ENCODE peak calls at places on chromosomes 7 and 10, in eight cellular contexts. Q is neural progenitor cell, E is hepatocyte, K is body of pancreas, Z is cardiac muscle cell, W is Panc1, X is thoracic aorta, B is prostate gland. S is an unnamed sample. For H3K9me3, the result is how much of the 10 kb centered on the place peaks cover.

GRCh38 chr7:36692444-36692843 is 31.9 kb downstream of the AOAH start:
- DNase-seq in K (no peak), Q (no peak), Z (no peak), W (no peak), B (no peak), X (no peak), E (no peak), S (no peak)

GRCh38 chr7:32941996-32942782 is 15.1 kb upstream of the FKBP9 start:
- DNase-seq in B (peak), E (peak), Q (peak), K (peak), Z (peak), W (no peak), X (peak), S (peak)

GRCh38 chr10:34814228-34815173 is 595 bp downstream of the PARD3 start:
- DNase-seq in Z (peak), X (no peak), Q (peak), K (peak), B (peak), W (no peak), E (peak), S (peak)

GRCh38 chr7:44259547-44260457 is 59.0 kb downstream of the YKT6 start:
- DNase-seq in W (no peak), B (peak), E (peak), Q (no peak), K (peak), X (peak), Z (no peak), S (no peak)

GRCh38 chr10:48800283-48800675 is 115.6 kb downstream of the WDFY4 start:
- DNase-seq in Q (no peak), Z (no peak), B (no peak), E (no peak), K (no peak), X (no peak), W (no peak), S (no peak)

GRCh38 chr7:101207459-101207858 is 6.6 kb upstream of the MOGAT3 start:
- DNase-seq in Q (no peak), W (no peak), Z (no peak), X (no peak), B (no peak), K (no peak), E (no peak), S (no peak)

GRCh38 chr7:537911-538634 is 18.4 kb upstream of the PDGFA start:
- DNase-seq in Z (peak), K (peak), B (no peak), W (peak), Q (no peak), X (no peak), E (peak), S (no peak)

GRCh38 chr7:112428715-112429114 is 21.5 kb upstream of the IFRD1 start:
- DNase-seq in Q (no peak), B (no peak), X (no peak), Z (no peak), K (no peak), W (no peak), E (no peak), S (no peak)

GRCh38 chr7:132592238-132592946 is 16.1 kb upstream of the PLXNA4 start:
- DNase-seq in Q (no peak), X (no peak), Z (no peak), K (no peak), E (no peak), B (no peak), W (no peak), S (no peak)

GRCh38 chr7:43385856-43386255 is 197.1 kb upstream of the STK17A start:
- DNase-seq in B (no peak), K (no peak), E (no peak), W (no peak), Q (no peak), X (no peak), Z (no peak), S (no peak)

GRCh38 chr7:128094686-128095085 is 63.4 kb upstream of the LRRC4 start:
- DNase-seq in Z (no peak), E (no peak), K (no peak), B (no peak), Q (no peak), W (no peak), X (no peak), S (no peak)

GRCh38 chr7:31492086-31492485 is 21.8 kb upstream of the ITPRID1 start:
- DNase-seq in X (no peak), Z (no peak), K (no peak), B (no peak), W (no peak), Q (no peak), E (no peak), S (no peak)

GRCh38 chr10:102621418-102622325 is 22.6 kb upstream of the TRIM8 start:
- DNase-seq in Z (no peak), X (no peak), B (peak), Q (no peak), W (no peak), K (no peak), E (peak), S (no peak)

GRCh38 chr10:102121739-102122372 is 1.7 kb upstream of the LDB1 start:
- DNase-seq in K (no peak), E (peak), Z (peak), Q (peak), X (no peak), B (no peak), W (no peak), S (no peak)

GRCh38 chr10:34078798-34079470 is 736.2 kb downstream of the PARD3 start:
- DNase-seq in E (no peak), Z (no peak), W (no peak), Q (no peak), X (peak), K (peak), B (no peak), S (no peak)

GRCh38 chr7:131786204-131786603 is 229.8 kb upstream of the PODXL start:
- DNase-seq in Q (no peak), Z (no peak), E (no peak), K (no peak), W (no peak), X (no peak), B (no peak), S (no peak)

GRCh38 chr7:108618056-108618455 is 48.4 kb downstream of the DNAJB9 start:
- DNase-seq in B (no peak), Z (no peak), X (no peak), K (no peak), Q (no peak), E (no peak), W (no peak), S (no peak)

GRCh38 chr7:152699101-152699500 is 23.2 kb upstream of the XRCC2 start:
- DNase-seq in X (no peak), E (no peak), K (no peak), Q (no peak), Z (no peak), W (no peak), B (no peak), S (no peak)

GRCh38 chr7:44100458-44101303 is 3.5 kb upstream of the AEBP1 start:
- DNase-seq in X (no peak), B (no peak), W (no peak), Z (no peak), Q (no peak), K (no peak), E (peak), S (no peak)

GRCh38 chr10:84204122-84204521 is 9.8 kb downstream of the CDHR1 start:
- DNase-seq in Q (peak), Z (no peak), E (no peak), X (no peak), W (no peak), K (no peak), B (no peak), S (no peak)

GRCh38 chr7:149868638-149869290 is 5.0 kb upstream of the ATP6V0E2 start:
- DNase-seq in Z (peak), X (no peak), E (no peak), B (no peak), Q (no peak), K (no peak), W (no peak), S (no peak)

GRCh38 chr7:55534262-55534915 is 37.9 kb downstream of the VOPP1 start:
- DNase-seq in W (no peak), K (no peak), X (no peak), E (no peak), Z (no peak), Q (no peak), B (no peak), S (no peak)

GRCh38 chr10:14325325-14325955 is 5.3 kb downstream of the FRMD4A start:
- DNase-seq in B (peak), Q (peak), K (peak), E (peak), X (peak), Z (peak), W (peak), S (peak)

GRCh38 chr7:104793066-104793465 is 220.9 kb upstream of the KMT2E start:
- DNase-seq in X (no peak), W (no peak), K (no peak), Q (no peak), Z (no peak), E (no peak), B (no peak), S (no peak)

GRCh38 chr10:103564799-103565365 is 71.4 kb downstream of the NEURL1 start:
- DNase-seq in B (no peak), Z (peak), K (peak), E (peak), X (no peak), Q (peak), W (no peak), S (no peak)

GRCh38 chr10:8216893-8217292 is 162.4 kb downstream of the GATA3 start:
- DNase-seq in K (no peak), E (no peak), X (no peak), W (no peak), Q (no peak), Z (no peak), B (no peak), S (no peak)

GRCh38 chr7:155292680-155293226 is 4.9 kb upstream of the INSIG1 start:
- DNase-seq in X (no peak), K (no peak), W (no peak), Z (no peak), E (no peak), B (no peak), Q (no peak), S (peak)

GRCh38 chr7:142945001-142945400 is 5.7 kb downstream of the LLCFC1 start:
- DNase-seq in K (no peak), W (no peak), Z (no peak), B (no peak), Q (no peak), X (no peak), E (no peak), S (no peak)

GRCh38 chr7:142940968-142941535 is 1.8 kb downstream of the LLCFC1 start:
- DNase-seq in Q (no peak), Z (no peak), E (no peak), X (no peak), B (no peak), W (no peak), K (no peak), S (no peak)

GRCh38 chr7:142941541-142941940 is 2.3 kb downstream of the LLCFC1 start:
- DNase-seq in Z (no peak), X (no peak), W (no peak), B (no peak), E (no peak), K (no peak), Q (no peak), S (no peak)

GRCh38 chr7:142942746-142943145 is 3.5 kb downstream of the LLCFC1 start:
- DNase-seq in X (no peak), W (no peak), K (no peak), B (no peak), E (no peak), Z (no peak), Q (no peak), S (no peak)

DNA sequence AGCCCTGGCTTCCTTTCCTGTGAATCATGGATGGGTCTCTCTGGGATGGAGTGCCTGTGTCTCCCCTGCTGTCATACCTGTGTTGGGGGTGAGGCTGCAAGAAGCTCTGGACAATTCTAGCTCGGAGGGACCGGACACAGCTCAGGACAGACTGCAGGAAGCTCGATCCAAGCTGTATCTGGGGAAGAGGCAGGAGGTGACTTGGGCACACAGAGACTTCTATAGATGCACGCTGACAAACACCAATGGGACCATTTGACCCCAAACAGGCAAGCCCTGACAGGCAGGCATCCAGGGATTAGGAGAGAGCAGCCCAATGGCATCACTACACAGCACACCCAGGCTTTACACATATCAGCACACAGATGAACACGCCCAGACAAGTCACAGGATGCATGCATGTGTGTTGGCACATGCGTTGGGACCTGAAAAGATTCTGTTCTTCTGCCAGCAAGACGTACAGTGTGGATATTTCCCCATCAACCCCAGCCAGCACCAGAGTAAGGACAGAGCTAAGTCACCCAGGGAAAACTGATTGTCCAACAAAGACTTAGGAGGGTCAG is 4.5 kb downstream of the LLCFC1 start:
- DNase-seq in X (no peak), Q (no peak), K (no peak), W (no peak), Z (no peak), B (peak), E (no peak), S (no peak)
- H3K9me3 ChIP-seq in X (under half), Q (under half), K (under half), W (under half), Z (under half), B (under half), E (under half), S (under half)

GRCh38 chr7:63887031-63887430 is 111.6 kb upstream of the ZNF722 start:
- DNase-seq in W (no peak), E (no peak), B (no peak), Z (no peak), X (no peak), K (no peak), Q (no peak), S (no peak)
- H3K9me3 ChIP-seq in W (under half), E (under half), B (under half), Z (under half), X (under half), K (under half), Q (under half), S (under half)

GRCh38 chr10:38054361-38054797 is 39.8 kb upstream of the ZNF37A start:
- DNase-seq in W (no peak), E (peak), B (no peak), Z (no peak), Q (no peak), K (no peak), X (no peak), S (no peak)
- H3K9me3 ChIP-seq in W (under half), E (half or more), B (under half), Z (under half), Q (half or more), K (half or more), X (under half), S (under half)

DNA sequence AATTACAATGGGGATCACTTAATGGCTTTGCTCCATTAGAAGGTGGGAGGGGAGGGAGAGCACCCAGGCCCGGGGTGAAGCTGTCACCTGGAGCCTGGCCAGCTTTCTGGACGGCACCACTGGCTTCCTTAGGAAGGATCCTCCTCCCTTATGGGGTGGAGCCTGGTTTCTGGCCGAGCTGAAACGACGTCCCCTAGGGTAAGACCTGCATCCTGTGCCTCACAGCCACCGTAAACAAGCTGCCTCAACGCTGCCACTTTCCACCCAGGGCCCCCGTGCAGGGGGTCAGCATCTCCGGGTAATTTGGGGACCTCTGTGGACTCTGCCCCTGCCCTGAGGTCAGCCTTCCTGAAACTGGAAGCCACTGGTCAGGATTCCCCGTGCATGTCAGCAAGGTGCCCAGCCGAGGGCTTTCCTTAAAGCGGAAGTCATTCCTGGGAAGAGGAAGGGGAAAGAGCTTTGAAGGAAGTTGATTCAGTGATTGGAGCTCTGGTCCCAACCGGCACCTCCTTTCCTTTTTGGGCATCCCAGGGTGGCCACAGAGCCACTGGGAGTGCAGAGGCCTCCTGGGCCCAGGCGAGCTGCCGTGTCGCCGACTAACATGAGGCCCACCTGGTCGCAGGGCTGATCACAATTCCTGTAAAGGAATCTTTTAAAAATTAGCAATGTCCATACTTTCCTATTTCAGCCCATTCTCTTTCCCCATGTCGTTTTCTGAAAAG is 569.1 kb downstream of the DNAJB6 start:
- DNase-seq in Z (peak), W (no peak), K (no peak), E (no peak), X (no peak), B (no peak), Q (peak), S (no peak)
- H3K9me3 ChIP-seq in Z (under half), W (under half), K (under half), E (under half), X (under half), B (under half), Q (under half), S (under half)

GRCh38 chr7:19561121-19561805 is 147.6 kb downstream of the POLR1F start:
- DNase-seq in E (no peak), Z (no peak), Q (no peak), K (no peak), B (no peak), W (no peak), X (no peak), S (no peak)

GRCh38 chr7:19560111-19560883 is 148.5 kb downstream of the POLR1F start:
- DNase-seq in X (no peak), K (no peak), Z (no peak), W (peak), Q (no peak), E (peak), B (no peak), S (no peak)

GRCh38 chr7:19552576-19552975 is 156.3 kb downstream of the POLR1F start:
- DNase-seq in Z (no peak), X (no peak), Q (no peak), W (no peak), K (no peak), B (no peak), E (no peak), S (no peak)

GRCh38 chr7:19557726-19558470 is 150.9 kb downstream of the POLR1F start:
- DNase-seq in E (no peak), X (no peak), K (no peak), Z (no peak), B (no peak), Q (no peak), W (no peak), S (no peak)

GRCh38 chr7:19558527-19558926 is 150.3 kb downstream of the POLR1F start:
- DNase-seq in K (no peak), W (no peak), Q (no peak), X (no peak), Z (no peak), E (no peak), B (no peak), S (no peak)
- H3K9me3 ChIP-seq in K (under half), W (under half), Q (under half), X (under half), Z (under half), E (under half), B (under half), S (under half)

DNA sequence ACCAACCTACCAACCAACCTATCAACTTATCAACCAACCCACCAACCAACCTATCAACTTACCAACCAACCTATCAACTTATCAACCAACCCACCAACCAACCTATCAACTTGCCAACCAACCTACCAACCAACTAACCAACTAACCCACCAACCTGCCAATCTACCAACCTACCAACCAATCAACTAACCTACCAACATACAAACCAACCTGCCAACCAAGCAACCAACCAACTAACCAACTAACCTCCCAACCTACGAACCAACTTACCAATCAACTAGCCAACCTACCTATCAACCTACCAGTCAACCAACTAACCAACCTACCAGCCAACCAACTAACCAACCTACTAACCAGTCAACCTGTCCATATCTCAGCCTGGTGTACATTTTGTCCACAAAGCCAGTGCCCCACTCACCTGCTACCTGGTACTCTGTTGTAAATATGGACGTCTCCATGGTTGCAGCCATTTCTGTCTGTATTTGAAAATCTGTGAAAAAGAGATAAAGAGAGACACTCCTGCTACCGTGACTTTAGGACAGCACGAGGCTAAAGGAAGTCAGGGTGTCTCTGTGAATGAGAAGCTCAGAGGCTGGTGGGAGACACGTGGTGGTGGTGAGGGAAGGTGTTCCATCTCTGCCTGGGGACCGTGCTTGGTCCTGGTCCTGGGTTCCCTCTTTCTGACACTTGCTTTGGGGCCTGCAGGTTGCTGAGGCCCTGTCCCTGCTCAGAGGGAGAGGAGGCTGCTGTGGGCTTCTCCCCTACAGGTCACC is 41.9 kb upstream of the IL15RA start:
- DNase-seq in E (no peak), W (no peak), K (no peak), B (no peak), X (no peak), Z (no peak), Q (no peak), S (no peak)
- H3K9me3 ChIP-seq in E (under half), W (under half), K (under half), B (under half), X (under half), Z (under half), Q (under half), S (under half)

GRCh38 chr7:4297165-4297842 is 384.8 kb upstream of the FOXK1 start:
- DNase-seq in K (no peak), X (no peak), W (no peak), B (no peak), E (no peak), Z (no peak), Q (no peak), S (no peak)
- H3K9me3 ChIP-seq in K (under half), X (under half), W (under half), B (under half), E (under half), Z (under half), Q (under half), S (under half)

DNA sequence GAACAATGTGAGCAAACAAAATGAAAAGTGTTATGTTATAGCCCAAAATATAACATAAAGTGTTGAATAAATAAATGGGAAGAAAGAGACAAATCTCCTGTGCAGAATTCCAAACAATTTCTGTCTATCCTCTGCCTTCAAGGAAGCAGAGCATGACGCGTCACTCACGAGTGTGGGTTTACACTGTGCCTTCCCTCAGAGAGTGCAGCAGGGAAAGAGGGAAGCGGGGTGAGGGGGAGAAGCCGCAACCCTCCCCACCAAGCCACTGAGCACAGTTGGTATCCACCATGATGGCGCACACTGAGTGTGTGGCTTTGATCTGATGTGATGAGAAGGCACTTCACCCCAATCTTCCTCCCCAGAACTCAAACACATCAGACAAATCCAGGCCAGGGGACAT is 74.8 kb downstream of the PTPRN2 start:
- DNase-seq in Z (no peak), W (no peak), Q (no peak), X (no peak), K (no peak), E (no peak), B (no peak), S (no peak)
- H3K9me3 ChIP-seq in Z (under half), W (under half), Q (under half), X (under half), K (under half), E (under half), B (under half), S (under half)